ENCODE peak calls at places on chromosomes 6 and 20, in four cellular contexts. T is IMR-90, P is keratinocyte, H is PC-3. J is an unnamed sample. For H3K36me3, the result is how much of the 10 kb centered on the place peaks cover.

GRCh38 chr6:2363211-2363610 is 117.8 kb upstream of the GMDS start:
- DNase-seq in T (peak), P (no peak), H (no peak), J (no peak)

GRCh38 chr6:161125591-161125990 is 134.0 kb downstream of the MAP3K4 start:
- DNase-seq in T (no peak), P (no peak), H (no peak), J (no peak)

GRCh38 chr20:19277381-19277780 is 64.9 kb downstream of the SLC24A3 start:
- DNase-seq in T (no peak), P (no peak), H (no peak), J (no peak)

GRCh38 chr6:158018851-158019361 is 37.2 kb downstream of the SYNJ2 start:
- DNase-seq in T (peak), P (no peak), H (no peak), J (no peak)

GRCh38 chr20:36745234-36745926 is 510 bp downstream of the NDRG3 start:
- DNase-seq in T (no peak), P (no peak), H (no peak), J (peak)

GRCh38 chr6:156427345-156427744 is 349.8 kb upstream of the ARID1B start:
- DNase-seq in T (peak), P (peak), H (peak), J (no peak)

GRCh38 chr6:149863596-149863845 is 638 bp downstream of the LRP11 start:
- DNase-seq in T (no peak), P (no peak), H (no peak), J (peak)

GRCh38 chr6:137233561-137234504 is 14.6 kb upstream of the IFNGR1 start:
- DNase-seq in T (peak), P (no peak), H (peak), J (peak)

DNA sequence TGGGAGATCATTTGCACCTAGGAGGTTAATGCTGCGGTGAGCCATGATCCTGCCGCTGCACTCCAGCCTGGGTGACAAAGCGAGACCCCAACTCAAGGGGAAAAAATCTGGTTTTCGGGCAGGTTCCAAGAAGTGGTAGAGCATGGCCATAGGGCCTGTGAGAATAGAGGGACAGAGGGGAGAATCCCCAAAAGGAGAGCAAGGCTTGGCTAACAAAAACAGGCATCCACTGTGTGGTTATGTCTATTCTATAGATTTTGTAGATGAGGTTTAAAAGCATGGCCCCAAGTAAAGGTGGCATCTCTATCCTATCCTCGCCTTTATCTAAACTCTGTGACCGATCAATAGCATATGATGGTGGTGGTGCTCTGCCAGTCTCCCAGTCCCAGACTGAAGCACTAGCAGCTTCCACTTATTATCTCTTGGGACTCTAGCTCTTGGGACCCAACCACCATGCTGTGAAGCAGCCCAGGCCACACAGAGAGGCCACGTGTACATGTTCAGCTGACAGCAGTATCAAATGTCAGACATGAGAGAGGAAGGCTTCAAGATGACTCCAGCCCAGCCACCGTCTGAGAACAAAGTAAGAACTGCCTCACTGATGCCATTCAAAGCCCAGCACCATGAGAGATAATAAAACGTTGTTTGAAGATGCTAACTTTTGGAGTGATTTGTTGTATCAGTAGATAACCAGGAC is 27.7 kb downstream of the EIF2S2 start:
- DNase-seq in T (no peak), P (no peak), H (no peak), J (no peak)
- H3K36me3 ChIP-seq in T (half or more), P (half or more), H (half or more), J (under half)

DNA sequence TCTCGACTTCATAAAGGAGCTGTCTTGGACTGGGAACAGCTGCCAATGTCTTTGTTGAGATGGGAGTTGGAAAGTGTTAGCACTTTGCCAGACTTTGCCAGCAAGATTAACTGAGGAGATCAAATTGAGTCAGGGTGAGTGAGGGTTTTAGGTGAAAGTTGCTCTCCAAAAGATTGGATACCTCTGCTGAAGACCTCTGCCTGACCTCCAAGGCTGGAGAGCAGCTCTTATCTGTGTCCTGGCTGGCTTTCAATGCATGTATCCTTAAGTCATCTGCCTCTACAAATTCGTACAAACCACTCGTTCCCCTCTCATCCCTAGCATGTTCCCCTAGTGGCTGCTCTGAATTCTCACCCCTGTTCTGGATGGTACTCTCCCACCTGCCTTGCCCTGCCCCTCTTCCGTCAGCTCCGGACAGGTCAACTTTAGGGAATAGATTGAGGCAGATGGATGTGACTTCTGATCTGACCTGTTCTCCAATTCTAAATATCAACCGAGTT is at the start of gene EFCAB8:
- DNase-seq in T (no peak), P (no peak), H (no peak), J (no peak)
- TF ChIP-seq CTCF in T (no peak), P (peak), H (no peak), J (no peak)

GRCh38 chr6:52361945-52362442 is at the start of gene PAQR8:
- DNase-seq in T (peak), P (no peak), H (peak), J (peak)

GRCh38 chr6:52364480-52365166 is 2.7 kb downstream of the PAQR8 start:
- DNase-seq in T (no peak), P (no peak), H (no peak), J (no peak)

GRCh38 chr6:52362443-52363221 is 681 bp downstream of the PAQR8 start:
- DNase-seq in T (no peak), P (no peak), H (no peak), J (peak)

GRCh38 chr6:52361347-52361944 is 505 bp upstream of the PAQR8 start:
- DNase-seq in T (peak), P (no peak), H (no peak), J (peak)

DNA sequence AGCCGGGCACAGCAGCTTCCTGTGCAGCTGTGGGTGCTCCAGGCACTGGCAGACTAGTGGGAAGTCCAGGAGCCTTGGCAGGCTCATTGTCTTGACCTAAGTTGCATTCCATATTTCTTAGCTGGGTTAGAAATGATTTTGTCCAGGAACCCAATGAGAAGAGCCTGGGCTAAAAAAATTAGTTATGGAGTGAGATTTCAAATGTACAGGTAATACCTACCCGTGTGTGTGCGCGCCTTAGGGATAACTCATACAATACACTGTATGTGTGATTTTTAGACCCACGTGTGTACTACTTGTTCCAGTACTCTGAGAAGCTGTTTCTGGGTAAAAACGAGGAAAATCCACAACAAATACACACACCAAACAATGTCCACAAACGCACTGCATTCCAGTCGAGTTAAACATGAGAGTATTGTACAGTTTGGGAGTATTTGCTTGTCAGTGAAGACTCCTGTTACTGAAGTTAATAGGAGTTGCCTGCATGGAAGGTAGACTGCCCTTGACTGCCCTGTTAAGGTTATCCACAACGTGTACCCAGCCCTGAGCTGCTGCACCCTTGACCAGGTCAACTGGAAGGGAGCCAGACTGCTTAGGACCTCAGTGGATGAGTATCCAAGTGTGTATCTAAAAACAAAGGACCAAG is 1.4 kb downstream of the PAQR8 start:
- DNase-seq in T (peak), P (no peak), H (no peak), J (peak)
- H3K9ac ChIP-seq in T (no peak), P (no peak), H (no peak), J (peak)

GRCh38 chr6:33704215-33704817 is 7.2 kb downstream of the UQCC2 start:
- DNase-seq in T (no peak), P (no peak), H (no peak), J (no peak)
- H3K36me3 ChIP-seq in T (under half), P (under half), H (under half), J (under half)

GRCh38 chr6:87277123-87277522 is 45.3 kb upstream of the SMIM8 start:
- DNase-seq in T (peak), P (no peak), H (peak), J (no peak)
- TF ChIP-seq CTCF in T (peak), P (no peak), H (peak), J (no peak)

GRCh38 chr6:42142118-42142835 is at the start of gene C6orf132:
- DNase-seq in T (no peak), P (no peak), H (peak), J (peak)

GRCh38 chr6:42138630-42139619 is 3.5 kb downstream of the C6orf132 start:
- DNase-seq in T (peak), P (no peak), H (peak), J (peak)

GRCh38 chr6:42140051-42140450 is 2.4 kb downstream of the C6orf132 start:
- DNase-seq in T (no peak), P (peak), H (peak), J (peak)

GRCh38 chr6:42140756-42141602 is 1.4 kb downstream of the C6orf132 start:
- DNase-seq in T (no peak), P (no peak), H (no peak), J (peak)

DNA sequence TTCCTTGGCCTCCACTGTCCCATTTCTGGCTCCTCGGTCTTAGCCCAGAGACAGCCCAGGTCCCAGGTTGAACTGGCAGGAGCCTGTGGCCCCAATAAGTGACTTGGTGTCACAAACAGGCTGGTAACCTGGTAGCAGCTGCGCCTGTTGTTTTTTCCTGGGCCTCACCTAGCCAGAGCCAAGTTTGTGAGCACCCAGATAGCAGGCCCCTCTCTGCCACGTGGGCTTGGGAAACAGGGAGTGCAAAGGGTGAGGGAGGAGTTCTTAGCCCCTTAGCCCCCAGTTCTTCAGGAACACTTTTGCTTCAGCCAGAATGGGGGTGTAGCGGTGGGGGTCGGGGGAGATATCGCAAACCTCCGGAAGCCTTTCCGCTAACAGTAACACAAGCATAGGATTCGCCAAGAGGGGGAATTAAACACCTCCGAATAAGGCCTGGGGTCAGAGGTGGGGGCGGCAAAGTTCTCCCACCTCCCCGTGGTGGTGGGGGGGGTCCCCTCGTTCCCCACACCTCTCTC is 760 bp downstream of the C6orf132 start:
- DNase-seq in T (no peak), P (no peak), H (no peak), J (peak)
- H3K9ac ChIP-seq in T (peak), P (peak), H (peak), J (peak)

DNA sequence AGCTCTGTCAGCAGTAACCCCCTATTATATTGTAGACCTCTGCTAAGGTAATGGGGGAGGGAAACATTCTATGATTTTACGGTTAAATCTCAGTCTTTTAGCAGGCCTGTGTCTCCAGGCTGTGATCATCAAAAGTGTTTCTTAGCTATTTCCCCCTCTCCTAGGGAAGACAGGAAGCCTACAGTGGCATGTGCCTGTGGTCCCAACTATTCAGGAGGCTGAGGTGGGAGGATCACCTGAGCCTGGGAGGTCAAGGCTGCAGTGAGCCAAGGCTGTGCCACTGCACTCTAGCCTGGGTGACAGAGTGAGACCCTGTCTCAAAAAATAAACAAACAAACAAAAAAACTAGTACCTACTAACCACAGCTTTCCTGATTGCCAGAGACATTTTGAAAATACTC is 67.9 kb downstream of the DNAAF9 start:
- DNase-seq in T (no peak), P (no peak), H (no peak), J (no peak)
- H3K36me3 ChIP-seq in T (under half), P (under half), H (under half), J (under half)

DNA sequence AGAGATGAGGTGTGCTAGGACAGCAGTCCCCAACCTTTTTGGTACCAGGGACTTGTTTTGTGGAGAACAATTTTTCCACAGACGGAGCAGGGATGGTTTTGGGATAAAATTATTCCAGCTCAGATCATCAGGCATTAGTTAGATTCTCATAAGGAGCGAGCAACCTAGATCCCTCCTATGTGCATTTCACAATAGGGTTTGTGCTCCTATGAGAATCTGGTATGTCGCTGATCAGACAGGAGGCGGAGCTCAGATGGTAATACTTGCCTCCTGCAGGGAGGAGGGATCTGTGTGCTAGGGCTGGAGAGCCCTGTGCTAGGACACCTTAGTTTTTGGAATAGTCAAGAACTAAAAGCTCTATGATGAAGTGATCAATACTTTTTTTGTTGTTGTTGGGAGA is 2.5 kb downstream of the SMIM13 start:
- DNase-seq in T (peak), P (peak), H (peak), J (peak)
- TF ChIP-seq CTCF in T (no peak), P (no peak), H (no peak), J (no peak)

DNA sequence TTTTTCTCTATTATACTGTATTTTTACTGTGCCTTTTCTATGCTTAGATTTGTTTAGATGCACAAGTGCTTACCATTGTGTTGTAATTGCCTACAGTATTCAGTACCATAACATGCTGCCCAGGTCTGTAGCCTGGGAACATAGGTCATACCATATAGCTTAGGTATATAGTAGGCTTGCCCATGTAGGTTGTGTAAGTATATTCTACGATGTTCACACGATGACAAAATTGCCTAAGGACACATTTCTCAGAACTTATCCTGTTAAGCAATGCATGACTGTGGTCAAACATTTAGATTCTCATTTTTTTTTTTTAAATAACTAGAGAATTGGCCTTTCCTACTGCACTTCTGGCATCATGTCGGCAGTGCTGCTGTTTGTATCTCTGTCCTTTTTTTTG is 253.7 kb upstream of the SUPT3H start:
- DNase-seq in T (no peak), P (peak), H (peak), J (no peak)
- H3K9ac ChIP-seq in T (no peak), P (no peak), H (no peak), J (no peak)